ENCODE peak calls at places on chromosomes 3 and 15, in five cellular contexts. B is A172, O is kidney epithelial cell, G is germinal center, V is lung. D is an unnamed sample.

GRCh38 chr3:194053136-194053535 is 82.8 kb upstream of the HES1 start:
- DNase-seq in B (no peak), O (no peak), G (no peak), V (no peak), D (no peak)

GRCh38 chr3:162354343-162354742 is 857.7 kb downstream of the OTOL1 start:
- DNase-seq in B (no peak), O (no peak), G (no peak), V (no peak), D (no peak)

GRCh38 chr3:195823286-195823685 is 11.6 kb upstream of the MUC4 start:
- DNase-seq in B (no peak), O (no peak), G (no peak), V (peak), D (peak)

GRCh38 chr3:139617656-139618268 is 60.0 kb downstream of the NMNAT3 start:
- DNase-seq in B (no peak), O (no peak), G (no peak), V (no peak), D (peak)

GRCh38 chr15:40069178-40070165 is 30.5 kb upstream of the SRP14 start:
- DNase-seq in B (peak), O (peak), G (peak), V (peak), D (peak)

GRCh38 chr3:185176756-185177359 is 24.0 kb upstream of the C3orf70 start:
- DNase-seq in B (peak), O (no peak), G (peak), V (no peak), D (no peak)

GRCh38 chr3:66763294-66763693 is 234.8 kb upstream of the KBTBD8 start:
- DNase-seq in B (no peak), O (no peak), G (no peak), V (peak), D (no peak)

GRCh38 chr3:174247671-174248070 is 611.5 kb upstream of the NAALADL2 start:
- DNase-seq in B (no peak), O (no peak), G (no peak), V (no peak), D (peak)

GRCh38 chr3:175659951-175660350 is 800.8 kb downstream of the NAALADL2 start:
- DNase-seq in B (peak), O (no peak), G (no peak), V (no peak), D (no peak)

GRCh38 chr15:40100947-40101905 is 7.5 kb downstream of the BMF start:
- DNase-seq in B (no peak), O (no peak), G (peak), V (no peak), D (no peak)

GRCh38 chr3:66693461-66693912 is 192.7 kb upstream of the LRIG1 start:
- DNase-seq in B (no peak), O (no peak), G (no peak), V (no peak), D (peak)

GRCh38 chr3:114445233-114445632 is 151.4 kb downstream of the TIGIT start:
- DNase-seq in B (no peak), O (no peak), G (no peak), V (no peak), D (no peak)

GRCh38 chr3:13111874-13112520 is 38.8 kb upstream of the IQSEC1 start:
- DNase-seq in B (no peak), O (no peak), G (no peak), V (peak), D (no peak)

GRCh38 chr3:10585945-10586344 is 80.6 kb upstream of the ATP2B2 start:
- DNase-seq in B (no peak), O (no peak), G (no peak), V (no peak), D (no peak)

GRCh38 chr3:13500133-13500885 is 20.2 kb downstream of the HDAC11 start:
- DNase-seq in B (no peak), O (no peak), G (peak), V (no peak), D (no peak)

GRCh38 chr3:14804835-14805780 is 13.7 kb upstream of the FGD5 start:
- DNase-seq in B (peak), O (no peak), G (no peak), V (no peak), D (no peak)

GRCh38 chr15:51494411-51495314 is 127.9 kb downstream of the DMXL2 start:
- DNase-seq in B (peak), O (no peak), G (no peak), V (no peak), D (no peak)